ENCODE peak calls at places on chromosomes 11 and 22, in five cellular contexts. T is K562, Z is H1, L is GM12891, W is HepG2. M is an unnamed sample.

GRCh38 chr11:3614742-3615171 is 27.0 kb downstream of the ART5 start:
- DNase-seq in T (no peak), Z (no peak), L (no peak), W (no peak), M (no peak)

GRCh38 chr11:86209806-86210657 is 34.5 kb upstream of the EED start:
- DNase-seq in T (no peak), Z (no peak), L (no peak), W (peak), M (no peak)

GRCh38 chr11:61569701-61570100 is 11.2 kb downstream of the SYT7 start:
- DNase-seq in T (no peak), Z (no peak), L (no peak), W (no peak), M (no peak)

GRCh38 chr11:58070585-58070984 is 39.8 kb downstream of the OR6Q1 start:
- DNase-seq in T (no peak), Z (no peak), L (no peak), W (peak), M (no peak)

GRCh38 chr11:110345756-110346155 is 49.3 kb upstream of the RDX start:
- DNase-seq in T (no peak), Z (no peak), L (no peak), W (peak), M (no peak)

GRCh38 chr22:17717708-17718107 is 56.6 kb downstream of the BID start:
- DNase-seq in T (no peak), Z (no peak), L (no peak), W (no peak), M (no peak)

GRCh38 chr11:7983832-7984590 is 3.1 kb upstream of the EIF3F start:
- DNase-seq in T (no peak), Z (no peak), L (no peak), W (no peak), M (no peak)

GRCh38 chr11:87804176-87804575 is 371.1 kb downstream of the RAB38 start:
- DNase-seq in T (no peak), Z (no peak), L (no peak), W (no peak), M (no peak)

GRCh38 chr22:30605449-30606110 is 1.4 kb upstream of the TCN2 start:
- DNase-seq in T (peak), Z (peak), L (no peak), W (peak), M (no peak)

GRCh38 chr22:33803371-33803770 is 116.9 kb downstream of the LARGE1 start:
- DNase-seq in T (no peak), Z (no peak), L (no peak), W (no peak), M (no peak)

GRCh38 chr22:50714631-50715179 is 23.3 kb upstream of the ACR start:
- DNase-seq in T (no peak), Z (no peak), L (no peak), W (no peak), M (no peak)

GRCh38 chr11:45141631-45142030 is 4.8 kb upstream of the PRDM11 start:
- DNase-seq in T (no peak), Z (no peak), L (no peak), W (no peak), M (no peak)

GRCh38 chr22:49354516-49355205 is 473.0 kb downstream of the BRD1 start:
- DNase-seq in T (no peak), Z (peak), L (no peak), W (no peak), M (no peak)

GRCh38 chr22:38177926-38178604 is 3.6 kb downstream of the PLA2G6 start:
- DNase-seq in T (no peak), Z (no peak), L (no peak), W (peak), M (no peak)

GRCh38 chr11:36356201-36356600 is 60.1 kb downstream of the PRR5L start:
- DNase-seq in T (no peak), Z (no peak), L (no peak), W (no peak), M (no peak)

GRCh38 chr22:50672471-50673230 is at the start of gene SHANK3:
- DNase-seq in T (peak), Z (no peak), L (no peak), W (no peak), M (peak)

GRCh38 chr11:20342347-20343279 is 20.9 kb upstream of the HTATIP2 start:
- DNase-seq in T (no peak), Z (peak), L (no peak), W (peak), M (no peak)

GRCh38 chr22:48075604-48076400 is 1313.4 kb downstream of the TBC1D22A start:
- DNase-seq in T (no peak), Z (no peak), L (no peak), W (no peak), M (no peak)

GRCh38 chr22:50481440-50482106 is at the start of gene ADM2:
- DNase-seq in T (peak), Z (peak), L (no peak), W (peak), M (no peak)

GRCh38 chr11:107018902-107019493 is 722 bp upstream of the GUCY1A2 start:
- DNase-seq in T (no peak), Z (peak), L (peak), W (peak), M (peak)

GRCh38 chr22:43891360-43892182 is at the start of gene PNPLA5:
- DNase-seq in T (peak), Z (peak), L (no peak), W (no peak), M (no peak)

GRCh38 chr22:29765905-29766631 is 739 bp downstream of the ZMAT5 start:
- DNase-seq in T (peak), Z (no peak), L (peak), W (peak), M (no peak)

GRCh38 chr11:394858-395655 is 1.0 kb downstream of the PKP3 start:
- DNase-seq in T (peak), Z (no peak), L (no peak), W (no peak), M (no peak)

GRCh38 chr11:101127348-101127698 is 2.3 kb downstream of the PGR start:
- DNase-seq in T (peak), Z (peak), L (no peak), W (no peak), M (no peak)

GRCh38 chr22:50489363-50490243 is 2.9 kb downstream of the MIOX start:
- DNase-seq in T (no peak), Z (peak), L (no peak), W (no peak), M (no peak)

DNA sequence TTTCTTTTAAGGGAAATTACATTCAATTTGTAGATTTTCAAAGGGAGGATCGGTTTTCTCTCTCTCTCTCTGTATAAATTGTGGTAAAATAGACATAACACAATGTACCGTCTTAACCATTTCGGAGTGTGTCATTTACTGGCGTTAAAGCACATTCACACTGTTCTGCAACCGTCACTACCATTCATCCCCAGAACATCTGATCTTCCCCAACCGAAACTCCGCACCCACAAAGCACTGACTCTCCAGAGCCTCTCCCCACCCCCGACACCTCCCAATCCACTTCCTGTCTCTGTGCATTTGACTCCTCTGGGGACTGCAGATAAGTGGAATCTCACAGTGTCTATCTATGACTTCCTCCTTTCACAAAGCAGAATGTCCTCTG is 15.9 kb upstream of the GRAMD4 start:
- DNase-seq in T (peak), Z (no peak), L (peak), W (no peak), M (no peak)
- TF ChIP-seq POLR2AphosphoS5 in T (peak), Z (no peak), L (no peak), W (no peak), M (no peak)

GRCh38 chr11:130002846-130003716 is 446 bp upstream of the PRDM10 start:
- DNase-seq in T (peak), Z (peak), L (peak), W (peak), M (peak)
- TF ChIP-seq POLR2A in T (peak), Z (peak), L (peak), W (peak), M (peak)

DNA sequence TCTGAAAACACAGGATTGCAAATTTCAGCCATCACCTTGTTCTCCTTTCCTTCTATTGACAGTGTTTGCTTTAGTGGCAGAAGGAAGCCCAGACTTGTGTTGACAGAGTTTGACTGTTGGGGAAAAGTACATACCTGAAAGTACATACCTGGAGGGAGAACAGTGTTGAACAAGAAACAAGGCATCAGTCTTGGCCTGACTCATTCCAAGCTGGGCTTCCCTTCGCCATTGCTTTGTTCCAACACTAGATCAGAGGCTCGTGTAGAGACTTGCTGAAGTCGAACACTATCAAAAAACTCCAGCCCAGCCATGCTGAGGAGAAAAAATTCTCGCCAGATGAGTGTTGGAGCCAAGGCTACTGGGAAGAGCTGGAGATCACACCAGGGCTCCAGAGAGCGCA is 133.4 kb downstream of the BBOX1 start:
- DNase-seq in T (no peak), Z (no peak), L (no peak), W (peak), M (no peak)
- TF ChIP-seq TAF1 in T (no peak), Z (no peak), L (no peak), W (no peak), M (no peak)

GRCh38 chr11:111633248-111633647 is 31.0 kb downstream of the SIK2 start:
- DNase-seq in T (no peak), Z (no peak), L (no peak), W (peak), M (no peak)

GRCh38 chr11:111631034-111631665 is 28.9 kb downstream of the SIK2 start:
- DNase-seq in T (no peak), Z (no peak), L (no peak), W (peak), M (no peak)

GRCh38 chr11:111631666-111632039 is 29.4 kb downstream of the SIK2 start:
- DNase-seq in T (no peak), Z (no peak), L (no peak), W (peak), M (no peak)

GRCh38 chr11:111633756-111634362 is 31.6 kb downstream of the SIK2 start:
- DNase-seq in T (no peak), Z (no peak), L (no peak), W (peak), M (no peak)

GRCh38 chr11:111632798-111633197 is 30.5 kb downstream of the SIK2 start:
- DNase-seq in T (no peak), Z (no peak), L (no peak), W (no peak), M (no peak)
- TF ChIP-seq POLR2AphosphoS5 in T (no peak), Z (no peak), L (no peak), W (no peak), M (no peak)

DNA sequence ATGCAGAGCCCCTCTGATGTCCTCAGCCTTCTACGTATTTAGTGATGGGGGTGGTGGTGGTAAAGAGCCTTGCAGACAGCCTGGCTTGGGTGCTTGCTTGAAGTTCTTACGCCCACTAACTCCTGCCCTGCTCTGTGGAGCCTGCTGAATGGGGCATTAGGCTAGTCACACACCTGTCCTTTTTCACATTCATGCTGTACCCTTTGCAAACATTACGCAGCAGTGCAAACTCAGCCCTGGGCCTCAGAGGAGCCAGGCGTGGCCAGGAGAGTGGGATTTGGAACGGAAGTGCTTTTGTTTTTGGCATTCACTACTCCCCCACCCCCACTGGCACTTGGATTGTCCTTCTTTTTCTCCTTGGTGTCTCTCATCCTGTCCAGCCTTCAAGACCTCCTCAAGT is 26.5 kb downstream of the ZBTB16 start:
- DNase-seq in T (no peak), Z (no peak), L (no peak), W (no peak), M (no peak)
- TF ChIP-seq POLR2A in T (no peak), Z (no peak), L (no peak), W (no peak), M (no peak)